ENCODE peak calls at places on chromosomes 11 and 22, in seven cellular contexts. L is neural progenitor cell, S is lower lobe of right lung, J is stomach, A is colonic mucosa, D is spleen, Y is tibial artery. M is an unnamed sample. For H3K4me1, the result is how much of the 10 kb centered on the place peaks cover.

GRCh38 chr22:42459273-42460040 is 27.3 kb upstream of the NFAM1 start:
- DNase-seq in L (no peak), S (no peak), J (no peak), A (peak), D (no peak), Y (no peak), M (no peak)

GRCh38 chr22:29148826-29149225 is 56.9 kb upstream of the EMID1 start:
- DNase-seq in L (no peak), S (no peak), J (no peak), A (no peak), D (peak), Y (no peak), M (peak)

GRCh38 chr11:18265949-18266348 is at the start of gene SAA1:
- DNase-seq in L (no peak), S (no peak), J (no peak), A (no peak), D (no peak), Y (no peak), M (no peak)

GRCh38 chr22:19035474-19036228 is 86.6 kb downstream of the DGCR2 start:
- DNase-seq in L (peak), S (peak), J (peak), A (no peak), D (no peak), Y (no peak), M (peak)

GRCh38 chr11:130719516-130719915 is 196.8 kb downstream of the SNX19 start:
- DNase-seq in L (no peak), S (no peak), J (no peak), A (no peak), D (no peak), Y (no peak), M (no peak)

GRCh38 chr11:79809487-79809886 is 368.7 kb upstream of the TENM4 start:
- DNase-seq in L (no peak), S (no peak), J (no peak), A (no peak), D (no peak), Y (no peak), M (no peak)

GRCh38 chr22:21563912-21564311 is 3.6 kb upstream of the UBE2L3 start:
- DNase-seq in L (no peak), S (no peak), J (no peak), A (no peak), D (peak), Y (no peak), M (peak)

GRCh38 chr11:6578134-6578533 is 25.3 kb downstream of the RRP8 start:
- DNase-seq in L (no peak), S (no peak), J (no peak), A (no peak), D (no peak), Y (no peak), M (no peak)

GRCh38 chr11:64459609-64460008 is 100.6 kb downstream of the RPS6KA4 start:
- DNase-seq in L (no peak), S (no peak), J (no peak), A (no peak), D (no peak), Y (no peak), M (peak)

GRCh38 chr11:134412508-134413333 is 679 bp upstream of the B3GAT1 start:
- DNase-seq in L (peak), S (no peak), J (peak), A (no peak), D (peak), Y (no peak), M (peak)

GRCh38 chr11:94629741-94630140 is 62.6 kb downstream of the PIWIL4 start:
- DNase-seq in L (no peak), S (no peak), J (no peak), A (no peak), D (no peak), Y (no peak), M (no peak)

GRCh38 chr11:123576501-123576900 is 77.9 kb downstream of the SCN3B start:
- DNase-seq in L (no peak), S (no peak), J (no peak), A (no peak), D (no peak), Y (no peak), M (no peak)

GRCh38 chr22:22769434-22770279 is 118.0 kb upstream of the IGLL5 start:
- DNase-seq in L (peak), S (no peak), J (no peak), A (no peak), D (no peak), Y (no peak), M (no peak)

GRCh38 chr11:45322891-45323597 is 36.9 kb upstream of the SYT13 start:
- DNase-seq in L (no peak), S (no peak), J (no peak), A (no peak), D (no peak), Y (no peak), M (no peak)

GRCh38 chr22:17319541-17319940 is 49.7 kb upstream of the CECR2 start:
- DNase-seq in L (peak), S (no peak), J (no peak), A (no peak), D (no peak), Y (no peak), M (no peak)

GRCh38 chr11:3949132-3949531 is 93.7 kb downstream of the STIM1 start:
- DNase-seq in L (no peak), S (no peak), J (no peak), A (no peak), D (no peak), Y (no peak), M (no peak)

GRCh38 chr22:27192135-27192900 is 534.9 kb downstream of the MIAT start:
- DNase-seq in L (no peak), S (no peak), J (no peak), A (no peak), D (no peak), Y (peak), M (no peak)

GRCh38 chr11:123291201-123291869 is 96.3 kb upstream of the CLMP start:
- DNase-seq in L (no peak), S (no peak), J (no peak), A (no peak), D (no peak), Y (no peak), M (no peak)

GRCh38 chr11:31645747-31646146 is 136.2 kb downstream of the ELP4 start:
- DNase-seq in L (no peak), S (no peak), J (no peak), A (no peak), D (no peak), Y (no peak), M (no peak)

GRCh38 chr11:105155679-105156078 is 16.1 kb upstream of the CARD18 start:
- DNase-seq in L (peak), S (no peak), J (no peak), A (no peak), D (no peak), Y (no peak), M (no peak)

GRCh38 chr11:96242191-96242845 is 100.7 kb downstream of the MAML2 start:
- DNase-seq in L (peak), S (no peak), J (no peak), A (no peak), D (no peak), Y (no peak), M (no peak)

GRCh38 chr11:65429724-65430405 is 7.3 kb downstream of the NEAT1 start:
- DNase-seq in L (no peak), S (peak), J (peak), A (peak), D (peak), Y (peak), M (peak)

GRCh38 chr22:23675502-23676415 is 15.1 kb upstream of the RGL4 start:
- DNase-seq in L (no peak), S (peak), J (peak), A (peak), D (peak), Y (no peak), M (peak)

GRCh38 chr11:114077482-114078305 is 18.2 kb downstream of the ZBTB16 start:
- DNase-seq in L (no peak), S (no peak), J (no peak), A (no peak), D (no peak), Y (no peak), M (no peak)

GRCh38 chr11:76236092-76237026 is 30.1 kb upstream of the WNT11 start:
- DNase-seq in L (peak), S (peak), J (peak), A (no peak), D (peak), Y (peak), M (peak)

GRCh38 chr11:122696662-122697061 is 41.1 kb downstream of the UBASH3B start:
- DNase-seq in L (no peak), S (no peak), J (no peak), A (no peak), D (peak), Y (no peak), M (no peak)

GRCh38 chr11:7020183-7020917 is at the start of the genes NLRP14 and ZNF214:
- DNase-seq in L (peak), S (peak), J (peak), A (peak), D (no peak), Y (peak), M (peak)

GRCh38 chr11:110086892-110087309 is 6.3 kb upstream of the ZC3H12C start:
- DNase-seq in L (no peak), S (no peak), J (no peak), A (peak), D (no peak), Y (peak), M (no peak)

GRCh38 chr11:77027275-77027674 is 6.9 kb upstream of the B3GNT6 start:
- DNase-seq in L (no peak), S (no peak), J (no peak), A (no peak), D (no peak), Y (no peak), M (no peak)

GRCh38 chr11:23688835-23689234 is 808.0 kb upstream of the LUZP2 start:
- DNase-seq in L (no peak), S (no peak), J (no peak), A (no peak), D (no peak), Y (no peak), M (no peak)

GRCh38 chr11:57530215-57530595 is 349 bp downstream of the TIMM10 start:
- DNase-seq in L (no peak), S (peak), J (no peak), A (peak), D (peak), Y (no peak), M (peak)

GRCh38 chr11:44016546-44017442 is 31.0 kb upstream of the ACCSL start:
- DNase-seq in L (no peak), S (no peak), J (peak), A (no peak), D (no peak), Y (peak), M (no peak)

GRCh38 chr11:116890193-116890592 is 52.8 kb upstream of the APOA1 start:
- DNase-seq in L (no peak), S (no peak), J (no peak), A (no peak), D (no peak), Y (no peak), M (no peak)

GRCh38 chr11:129590753-129591475 is 215.3 kb downstream of the BARX2 start:
- DNase-seq in L (no peak), S (no peak), J (no peak), A (no peak), D (no peak), Y (no peak), M (no peak)

GRCh38 chr11:100740440-100740839 is 53.4 kb downstream of the ARHGAP42 start:
- DNase-seq in L (no peak), S (no peak), J (no peak), A (no peak), D (no peak), Y (no peak), M (no peak)

GRCh38 chr11:762421-763072 is 14.7 kb downstream of the GATD1 start:
- DNase-seq in L (no peak), S (peak), J (peak), A (peak), D (peak), Y (no peak), M (peak)

GRCh38 chr22:26561756-26562417 is 28.0 kb downstream of the TPST2 start:
- DNase-seq in L (no peak), S (no peak), J (peak), A (no peak), D (no peak), Y (no peak), M (peak)

GRCh38 chr22:40976866-40977700 is 25.9 kb downstream of the RBX1 start:
- DNase-seq in L (no peak), S (no peak), J (no peak), A (no peak), D (peak), Y (no peak), M (peak)

GRCh38 chr22:40979871-40980270 is 28.7 kb downstream of the RBX1 start:
- DNase-seq in L (no peak), S (no peak), J (no peak), A (no peak), D (peak), Y (no peak), M (no peak)

GRCh38 chr22:40979198-40979597 is 28.0 kb downstream of the RBX1 start:
- DNase-seq in L (no peak), S (no peak), J (no peak), A (no peak), D (no peak), Y (no peak), M (peak)

DNA sequence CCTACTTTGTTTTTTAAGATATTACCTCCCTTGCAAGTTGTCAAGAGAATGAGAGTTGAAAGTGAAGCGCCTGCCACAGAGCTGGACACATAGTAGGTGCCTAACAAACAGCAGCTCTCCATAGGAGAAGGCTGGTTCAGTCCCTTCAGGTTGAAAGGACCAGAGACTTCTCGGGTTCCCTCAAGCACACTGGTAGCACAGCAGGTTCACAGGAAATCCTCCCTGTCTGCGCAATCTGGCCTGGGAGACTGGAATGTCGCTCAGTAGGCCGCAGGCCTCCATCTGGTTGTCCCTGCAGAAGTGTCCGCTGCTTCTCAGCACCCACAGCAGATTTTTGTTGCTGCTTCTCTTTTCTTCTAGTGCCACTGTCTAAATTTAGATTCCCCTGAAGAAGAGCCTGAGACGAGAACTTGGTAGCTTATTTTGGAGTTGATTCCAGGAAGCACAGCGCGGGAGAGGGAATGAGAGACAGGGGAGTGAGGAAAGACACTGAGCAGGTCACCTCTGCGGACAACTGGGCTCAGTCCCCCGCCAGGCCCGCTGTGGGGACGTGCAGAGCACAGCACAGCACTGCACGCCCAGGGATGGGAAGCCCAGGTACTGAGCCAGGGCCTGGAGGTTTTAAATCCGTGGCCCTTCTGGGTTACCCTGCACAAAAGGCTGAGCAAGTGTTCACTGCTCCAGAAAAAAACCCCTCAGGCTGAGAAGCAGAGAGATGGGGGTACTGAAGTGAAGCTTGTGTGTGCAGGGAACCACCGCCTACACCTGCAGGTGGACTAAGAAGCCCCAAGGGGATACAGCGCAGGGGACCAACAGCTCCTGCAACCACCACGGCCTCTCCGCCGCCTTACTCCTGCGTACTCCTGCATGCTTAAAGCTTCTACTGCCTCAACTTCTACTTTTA is 31.6 kb downstream of the RBX1 start:
- DNase-seq in L (no peak), S (no peak), J (no peak), A (no peak), D (peak), Y (no peak), M (peak)
- H3K4me3 ChIP-seq in L (no peak), S (no peak), J (no peak), A (no peak), D (no peak), Y (no peak), M (no peak)

GRCh38 chr22:49694462-49695260 is 133.0 kb downstream of the BRD1 start:
- DNase-seq in L (no peak), S (no peak), J (peak), A (no peak), D (no peak), Y (no peak), M (no peak)
- H3K4me1 ChIP-seq in L (under half), S (under half), J (under half), A (under half), D (under half), Y (under half), M (under half)

GRCh38 chr22:30547188-30547587 is 647 bp upstream of the SEC14L6 start:
- DNase-seq in L (no peak), S (no peak), J (no peak), A (no peak), D (no peak), Y (no peak), M (no peak)

GRCh38 chr22:30541979-30542810 is 4.3 kb downstream of the SEC14L6 start:
- DNase-seq in L (peak), S (peak), J (peak), A (no peak), D (no peak), Y (no peak), M (no peak)

GRCh38 chr22:30539368-30539767 is 7.2 kb downstream of the SEC14L6 start:
- DNase-seq in L (no peak), S (no peak), J (no peak), A (no peak), D (no peak), Y (no peak), M (no peak)

GRCh38 chr22:30546616-30547015 is at the start of gene SEC14L6:
- DNase-seq in L (no peak), S (no peak), J (no peak), A (no peak), D (no peak), Y (no peak), M (no peak)

GRCh38 chr22:30542811-30543188 is 3.7 kb downstream of the SEC14L6 start:
- DNase-seq in L (no peak), S (no peak), J (no peak), A (no peak), D (no peak), Y (no peak), M (no peak)
- H3K4me3 ChIP-seq in L (peak), S (peak), J (peak), A (no peak), D (peak), Y (peak), M (no peak)

GRCh38 chr22:49959782-49960158 is 802 bp upstream of the PIM3 start:
- DNase-seq in L (no peak), S (no peak), J (peak), A (peak), D (no peak), Y (no peak), M (no peak)
- H3K4me1 ChIP-seq in L (under half), S (half or more), J (half or more), A (under half), D (half or more), Y (under half), M (under half)

GRCh38 chr11:69702769-69703510 is 882 bp downstream of the FGF19 start:
- DNase-seq in L (peak), S (no peak), J (no peak), A (no peak), D (peak), Y (no peak), M (peak)
- H3K4me3 ChIP-seq in L (peak), S (no peak), J (no peak), A (no peak), D (no peak), Y (no peak), M (no peak)

DNA sequence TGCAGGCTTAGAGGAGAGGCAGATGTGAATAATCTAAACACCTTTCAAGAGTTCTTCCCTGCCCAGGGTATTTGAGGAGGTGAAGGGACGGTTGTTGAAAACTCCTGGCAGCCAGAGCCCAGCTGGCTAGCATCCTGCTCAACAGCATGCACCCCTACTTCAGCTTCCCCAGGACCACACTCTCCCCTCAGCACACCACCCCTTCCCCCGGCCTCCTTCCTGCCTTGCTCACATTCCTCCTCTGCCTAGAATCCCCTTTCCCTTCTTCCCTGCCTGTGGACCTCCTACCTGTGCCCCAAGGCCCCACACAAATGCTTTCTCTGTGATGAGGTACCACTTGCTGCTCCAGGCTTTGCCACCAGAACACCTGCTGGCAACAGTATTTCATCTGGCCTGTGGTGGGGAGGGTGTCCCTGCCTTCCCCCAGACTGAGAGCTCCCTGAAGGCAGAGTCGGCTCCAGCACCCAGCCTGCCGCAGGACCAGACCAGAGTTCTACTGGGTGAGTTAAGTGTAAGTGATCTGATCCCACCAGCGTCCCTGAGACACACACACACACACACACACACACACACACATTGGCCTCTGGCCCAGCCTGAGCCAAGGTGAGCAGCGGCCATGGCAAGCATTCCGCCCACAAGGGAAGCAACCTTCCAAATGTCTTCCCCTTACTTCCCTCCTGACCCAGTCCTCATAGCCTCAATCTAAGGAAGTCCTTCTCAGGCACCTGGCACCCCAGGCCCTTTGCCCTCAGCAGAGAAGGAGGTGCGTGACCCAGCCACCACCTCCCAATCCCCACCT is 79.5 kb downstream of the PDE2A start:
- DNase-seq in L (peak), S (no peak), J (no peak), A (no peak), D (no peak), Y (no peak), M (no peak)
- H3K4me1 ChIP-seq in L (under half), S (under half), J (under half), A (under half), D (under half), Y (under half), M (under half)

DNA sequence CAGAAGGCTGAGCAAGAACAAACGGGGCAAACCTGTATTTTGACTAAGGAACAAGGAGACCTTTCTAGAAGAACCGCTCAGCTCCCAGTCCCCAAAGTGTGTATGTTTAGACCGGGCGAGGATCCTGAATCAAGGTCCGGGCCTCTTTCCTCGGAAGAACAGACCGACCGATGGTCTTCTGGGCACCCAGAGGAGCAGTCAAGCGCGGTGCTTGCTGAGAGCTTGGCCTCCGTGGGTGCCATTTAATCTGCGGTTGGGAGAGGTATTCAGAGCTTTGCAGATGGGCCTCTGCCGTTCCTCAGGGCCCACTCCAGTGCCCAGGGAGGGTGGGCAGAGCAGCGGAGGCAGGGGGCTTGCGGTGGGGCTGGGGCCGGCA is 26.5 kb upstream of the ATXN10 start:
- DNase-seq in L (no peak), S (no peak), J (no peak), A (no peak), D (no peak), Y (no peak), M (no peak)
- H3K4me3 ChIP-seq in L (no peak), S (no peak), J (peak), A (peak), D (no peak), Y (no peak), M (no peak)

M was measured in aorta.